ENCODE peak calls at places on chromosomes 3 and 15, in five cellular contexts. One of them, this sample, is unnamed.
A peak's percentile ranks its signal among the peaks of the same experiment; 100 is the strongest.

GRCh38 chr3:42088803-42089520 is 2.2 kb upstream of the TRAK1 start:
- DNase-seq in heart left ventricle: no peak
- DNase-seq in stomach: no peak
- DNase-seq in tibial nerve: no peak
- DNase-seq in A549: no peak
- DNase-seq in this sample: no peak

GRCh38 chr15:74384566-74385441 is 17.4 kb upstream of the CYP11A1 start:
- DNase-seq in heart left ventricle: peak; percentile 9
- DNase-seq in stomach: peak; percentile 46
- DNase-seq in tibial nerve: no peak
- DNase-seq in A549: no peak
- DNase-seq in this sample: peak; percentile 64

GRCh38 chr15:78642341-78642740 is 1.3 kb upstream of the CHRNB4 start:
- DNase-seq in heart left ventricle: peak; percentile 46
- DNase-seq in stomach: no peak
- DNase-seq in tibial nerve: no peak
- DNase-seq in A549: no peak
- DNase-seq in this sample: no peak

GRCh38 chr3:111859061-111859973 is at the start of gene PHLDB2:
- DNase-seq in heart left ventricle: peak; percentile 92
- DNase-seq in stomach: peak; percentile 45
- DNase-seq in tibial nerve: peak; percentile 54
- DNase-seq in A549: peak; percentile 65
- DNase-seq in this sample: peak; percentile 91

GRCh38 chr3:71109241-71109976 is 474.1 kb downstream of the FOXP1 start:
- DNase-seq in heart left ventricle: no peak
- DNase-seq in stomach: no peak
- DNase-seq in tibial nerve: no peak
- DNase-seq in A549: no peak
- DNase-seq in this sample: no peak

GRCh38 chr3:137062250-137062649 is 104.5 kb downstream of the IL20RB start:
- DNase-seq in heart left ventricle: no peak
- DNase-seq in stomach: no peak
- DNase-seq in tibial nerve: no peak
- DNase-seq in A549: no peak
- DNase-seq in this sample: no peak

GRCh38 chr3:151318946-151319345 is 2.3 kb upstream of the GPR87 start:
- DNase-seq in heart left ventricle: no peak
- DNase-seq in stomach: no peak
- DNase-seq in tibial nerve: no peak
- DNase-seq in A549: no peak
- DNase-seq in this sample: no peak

GRCh38 chr3:81442758-81443456 is 318.5 kb downstream of the GBE1 start:
- DNase-seq in heart left ventricle: no peak
- DNase-seq in stomach: no peak
- DNase-seq in tibial nerve: no peak
- DNase-seq in A549: peak; percentile 1
- DNase-seq in this sample: peak; percentile 22

GRCh38 chr15:57056357-57056756 is 137.9 kb downstream of the TCF12 start:
- DNase-seq in heart left ventricle: no peak
- DNase-seq in stomach: no peak
- DNase-seq in tibial nerve: no peak
- DNase-seq in A549: no peak
- DNase-seq in this sample: no peak

GRCh38 chr3:4826237-4827100 is 152.8 kb upstream of the BHLHE40 start:
- DNase-seq in heart left ventricle: peak; percentile 92
- DNase-seq in stomach: peak; percentile 63
- DNase-seq in tibial nerve: peak; percentile 50
- DNase-seq in A549: peak; percentile 21
- DNase-seq in this sample: peak; percentile 95

GRCh38 chr3:107189158-107189791 is 188.0 kb upstream of the CCDC54 start:
- DNase-seq in heart left ventricle: no peak
- DNase-seq in stomach: no peak
- DNase-seq in tibial nerve: no peak
- DNase-seq in A549: no peak
- DNase-seq in this sample: no peak

GRCh38 chr15:85760531-85761371 is 34.0 kb downstream of the KLHL25 start:
- DNase-seq in heart left ventricle: no peak
- DNase-seq in stomach: no peak
- DNase-seq in tibial nerve: no peak
- DNase-seq in A549: peak; percentile 41
- DNase-seq in this sample: no peak

GRCh38 chr3:89367166-89367565 is 259.7 kb downstream of the EPHA3 start:
- DNase-seq in heart left ventricle: no peak
- DNase-seq in stomach: no peak
- DNase-seq in tibial nerve: no peak
- DNase-seq in A549: no peak
- DNase-seq in this sample: no peak
- H3K4me3 ChIP-seq in heart left ventricle: no peak overlapping the region
- H3K4me3 ChIP-seq in stomach: no peak overlapping the region
- H3K4me3 ChIP-seq in tibial nerve: no peak overlapping the region
- H3K4me3 ChIP-seq in A549: no peak overlapping the region
- H3K4me3 ChIP-seq in this sample: no peak overlapping the region

GRCh38 chr3:8368598-8368997 is 133.0 kb upstream of the LMCD1 start:
- DNase-seq in heart left ventricle: no peak
- DNase-seq in stomach: no peak
- DNase-seq in tibial nerve: no peak
- DNase-seq in A549: no peak
- DNase-seq in this sample: no peak

GRCh38 chr3:8369638-8370037 is 132.0 kb upstream of the LMCD1 start:
- DNase-seq in heart left ventricle: no peak
- DNase-seq in stomach: no peak
- DNase-seq in tibial nerve: no peak
- DNase-seq in A549: no peak
- DNase-seq in this sample: no peak

GRCh38 chr3:8371955-8372600 is 129.5 kb upstream of the LMCD1 start:
- DNase-seq in heart left ventricle: no peak
- DNase-seq in stomach: no peak
- DNase-seq in tibial nerve: no peak
- DNase-seq in A549: no peak
- DNase-seq in this sample: peak; percentile 40

GRCh38 chr3:8366214-8366613 is 135.4 kb upstream of the LMCD1 start:
- DNase-seq in heart left ventricle: no peak
- DNase-seq in stomach: no peak
- DNase-seq in tibial nerve: no peak
- DNase-seq in A549: no peak
- DNase-seq in this sample: no peak

DNA sequence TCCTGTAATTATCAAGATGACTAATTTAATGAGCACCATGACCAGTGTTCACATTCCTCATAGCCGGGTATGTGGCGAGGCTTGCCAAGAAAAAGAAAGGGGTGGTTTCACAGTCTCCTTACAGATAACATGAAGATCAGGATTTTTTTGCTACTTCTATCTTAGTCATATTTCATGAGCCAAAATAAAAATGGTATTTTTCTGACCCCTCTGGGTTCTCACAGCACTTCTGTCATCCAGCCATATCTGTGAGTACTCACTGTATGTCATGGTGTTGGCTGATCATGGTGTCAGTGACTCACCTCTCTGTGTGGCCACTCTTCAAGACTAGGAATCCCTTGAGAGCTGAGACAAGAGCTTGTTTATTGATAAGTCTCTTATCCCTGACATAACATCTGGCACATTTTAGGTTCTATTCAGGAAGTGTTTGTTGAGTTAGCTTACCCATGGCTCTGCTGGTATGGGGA is 130.5 kb upstream of the LMCD1 start:
- DNase-seq in heart left ventricle: no peak
- DNase-seq in stomach: no peak
- DNase-seq in tibial nerve: no peak
- DNase-seq in A549: peak; percentile 4
- DNase-seq in this sample: peak; percentile 42
- H3K9me3 ChIP-seq in heart left ventricle: peaks cover 2% of the 10 kb centered on the region
- H3K9me3 ChIP-seq in stomach: no peaks in the 10 kb centered on the region
- H3K9me3 ChIP-seq in tibial nerve: peaks cover under 1% of the 10 kb centered on the region
- H3K9me3 ChIP-seq in A549: no peaks in the 10 kb centered on the region
- H3K9me3 ChIP-seq in this sample: no peaks in the 10 kb centered on the region

GRCh38 chr15:68389936-68390790 is 41.8 kb downstream of the ITGA11 start:
- DNase-seq in heart left ventricle: peak; percentile 16
- DNase-seq in stomach: peak; percentile 8
- DNase-seq in tibial nerve: no peak
- DNase-seq in A549: no peak
- DNase-seq in this sample: no peak
- H3K4me3 ChIP-seq in heart left ventricle: no peak overlapping the region
- H3K4me3 ChIP-seq in stomach: no peak overlapping the region
- H3K4me3 ChIP-seq in tibial nerve: no peak overlapping the region
- H3K4me3 ChIP-seq in A549: no peak overlapping the region
- H3K4me3 ChIP-seq in this sample: no peak overlapping the region

GRCh38 chr15:20352241-20353200 is 189.1 kb downstream of the GOLGA6L6 start:
- DNase-seq in heart left ventricle: no peak
- DNase-seq in stomach: no peak
- DNase-seq in tibial nerve: no peak
- DNase-seq in A549: no peak
- DNase-seq in this sample: no peak
- H3K9me3 ChIP-seq in heart left ventricle: no peaks in the 10 kb centered on the region
- H3K9me3 ChIP-seq in stomach: no peaks in the 10 kb centered on the region
- H3K9me3 ChIP-seq in tibial nerve: peaks cover 21% of the 10 kb centered on the region
- H3K9me3 ChIP-seq in A549: peaks cover 26% of the 10 kb centered on the region
- H3K9me3 ChIP-seq in this sample: no peaks in the 10 kb centered on the region

GRCh38 chr15:70093070-70093469 is 4.6 kb downstream of the TLE3 start:
- DNase-seq in heart left ventricle: no peak
- DNase-seq in stomach: no peak
- DNase-seq in tibial nerve: no peak
- DNase-seq in A549: no peak
- DNase-seq in this sample: no peak
- H3K4me3 ChIP-seq in heart left ventricle: no peak overlapping the region
- H3K4me3 ChIP-seq in stomach: peak overlapping the region; percentile 21
- H3K4me3 ChIP-seq in tibial nerve: no peak overlapping the region
- H3K4me3 ChIP-seq in A549: no peak overlapping the region
- H3K4me3 ChIP-seq in this sample: no peak overlapping the region

GRCh38 chr15:26311710-26312236 is 448.6 kb upstream of the ATP10A start:
- DNase-seq in heart left ventricle: no peak
- DNase-seq in stomach: no peak
- DNase-seq in tibial nerve: no peak
- DNase-seq in A549: no peak
- DNase-seq in this sample: no peak
- H3K9me3 ChIP-seq in heart left ventricle: peaks cover 9% of the 10 kb centered on the region
- H3K9me3 ChIP-seq in stomach: no peaks in the 10 kb centered on the region
- H3K9me3 ChIP-seq in tibial nerve: peaks cover 5% of the 10 kb centered on the region
- H3K9me3 ChIP-seq in A549: no peaks in the 10 kb centered on the region
- H3K9me3 ChIP-seq in this sample: no peaks in the 10 kb centered on the region

GRCh38 chr3:39216176-39216790 is 23.9 kb upstream of the XIRP1 start:
- DNase-seq in heart left ventricle: no peak
- DNase-seq in stomach: no peak
- DNase-seq in tibial nerve: no peak
- DNase-seq in A549: no peak
- DNase-seq in this sample: no peak

GRCh38 chr3:39222939-39223338 is 30.5 kb upstream of the XIRP1 start:
- DNase-seq in heart left ventricle: no peak
- DNase-seq in stomach: no peak
- DNase-seq in tibial nerve: no peak
- DNase-seq in A549: no peak
- DNase-seq in this sample: no peak

GRCh38 chr3:39220551-39221530 is 28.4 kb upstream of the XIRP1 start:
- DNase-seq in heart left ventricle: no peak
- DNase-seq in stomach: no peak
- DNase-seq in tibial nerve: no peak
- DNase-seq in A549: no peak
- DNase-seq in this sample: no peak

GRCh38 chr3:39222462-39222861 is 30.1 kb upstream of the XIRP1 start:
- DNase-seq in heart left ventricle: no peak
- DNase-seq in stomach: no peak
- DNase-seq in tibial nerve: no peak
- DNase-seq in A549: no peak
- DNase-seq in this sample: no peak

DNA sequence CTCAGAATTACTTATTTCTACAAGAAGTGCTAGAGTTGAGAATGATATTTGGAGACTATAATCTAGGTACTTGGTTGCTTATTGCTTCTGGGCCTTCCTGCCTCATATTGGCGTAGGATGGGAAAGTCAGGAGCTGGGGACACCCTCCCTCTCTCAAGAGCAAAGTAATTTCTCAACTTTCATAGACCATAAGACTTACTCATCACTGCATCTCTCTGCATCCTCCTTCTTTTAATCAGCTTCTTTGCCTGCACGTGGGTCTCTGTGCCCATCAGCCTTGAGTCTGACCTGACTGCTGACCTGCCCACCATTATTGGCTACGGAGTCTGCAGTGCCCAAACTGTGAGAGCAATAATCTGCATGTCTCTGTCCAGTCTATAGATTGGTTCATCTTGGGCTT is 27.3 kb upstream of the XIRP1 start:
- DNase-seq in heart left ventricle: no peak
- DNase-seq in stomach: no peak
- DNase-seq in tibial nerve: no peak
- DNase-seq in A549: no peak
- DNase-seq in this sample: no peak
- H3K4me3 ChIP-seq in heart left ventricle: no peak overlapping the region
- H3K4me3 ChIP-seq in stomach: no peak overlapping the region
- H3K4me3 ChIP-seq in tibial nerve: no peak overlapping the region
- H3K4me3 ChIP-seq in A549: no peak overlapping the region
- H3K4me3 ChIP-seq in this sample: no peak overlapping the region